ENCODE peak calls at places on chromosomes 5 and 9, in seven cellular contexts. O is endodermal cell, G is PC-9, T is A673, Y is GM12865, U is K562, W is GM23338. H is an unnamed sample.

GRCh38 chr9:73348485-73348884 is 196.8 kb downstream of the ANXA1 start:
- DNase-seq in W (peak; percentile 43), Y (peak; percentile 7), G (no peak), T (peak; percentile 4), U (no peak), O (peak; percentile 63), H (no peak)

GRCh38 chr5:142841511-142842255 is 71.5 kb downstream of the ARHGAP26 start:
- DNase-seq in G (no peak), Y (no peak), T (no peak), W (peak; percentile 72), U (no peak), O (peak; percentile 77), H (no peak)

GRCh38 chr5:179828756-179829421 is 8.2 kb downstream of the SQSTM1 start:
- DNase-seq in O (peak; percentile 42), W (no peak), T (no peak), U (no peak), Y (no peak), G (no peak), H (no peak)

GRCh38 chr5:160628295-160629006 is 206.8 kb downstream of the PTTG1 start:
- DNase-seq in Y (no peak), O (no peak), W (no peak), G (no peak), T (no peak), U (no peak), H (no peak)

GRCh38 chr5:108747111-108748009 is at the start of gene FER:
- DNase-seq in U (peak; percentile 83), G (peak; percentile 33), W (no peak), Y (peak; percentile 83), T (peak; percentile 23), O (no peak), H (peak; percentile 45)

GRCh38 chr5:166909040-166909439 is 1382.4 kb upstream of the WWC1 start:
- DNase-seq in T (peak; percentile 2), W (no peak), O (no peak), G (no peak), U (no peak), Y (no peak), H (no peak)

GRCh38 chr9:68969538-68969937 is 44.4 kb downstream of the PRKACG start:
- DNase-seq in Y (no peak), G (no peak), U (peak; percentile 67), T (no peak), O (no peak), W (no peak), H (no peak)

GRCh38 chr5:159146839-159147238 is 47.1 kb upstream of the EBF1 start:
- DNase-seq in Y (no peak), G (no peak), O (no peak), U (no peak), T (no peak), W (peak; percentile 8), H (no peak)

GRCh38 chr9:69535296-69535832 is 136.8 kb downstream of the APBA1 start:
- DNase-seq in W (peak; percentile 15), Y (no peak), G (no peak), O (no peak), T (no peak), U (no peak), H (no peak)

GRCh38 chr5:116130471-116130870 is 45.6 kb downstream of the COMMD10 start:
- DNase-seq in U (no peak), Y (no peak), O (no peak), T (no peak), W (no peak), G (no peak), H (no peak)

GRCh38 chr5:2023196-2023595 is 140.5 kb upstream of the IRX4 start:
- DNase-seq in G (no peak), T (no peak), Y (no peak), U (no peak), O (no peak), W (no peak), H (no peak)

GRCh38 chr9:128607642-128608350 is 48.9 kb downstream of the DYNC2I2 start:
- DNase-seq in O (no peak), W (no peak), G (no peak), Y (no peak), T (no peak), U (no peak), H (no peak)

GRCh38 chr5:76256116-76256889 is 146.8 kb upstream of the IQGAP2 start:
- DNase-seq in G (peak; percentile 33), T (peak; percentile 86), U (peak; percentile 79), Y (peak; percentile 80), W (peak; percentile 89), O (peak; percentile 83), H (peak; percentile 54)

GRCh38 chr5:38319486-38319885 is 61.1 kb downstream of the EGFLAM start:
- DNase-seq in Y (no peak), O (no peak), T (no peak), W (peak; percentile 9), G (no peak), U (no peak), H (no peak)

GRCh38 chr9:107740088-107740980 is 250.8 kb upstream of the KLF4 start:
- DNase-seq in W (no peak), T (no peak), G (no peak), U (no peak), Y (no peak), O (no peak), H (no peak)

GRCh38 chr5:149370878-149371277 is 8.2 kb downstream of the IL17B start:
- DNase-seq in T (no peak), G (no peak), U (no peak), W (no peak), Y (no peak), O (no peak), H (no peak)

GRCh38 chr5:135859656-135860055 is 25.2 kb downstream of the SLC25A48 start:
- DNase-seq in W (no peak), U (no peak), G (no peak), O (peak; percentile 43), T (no peak), Y (no peak), H (no peak)

GRCh38 chr5:61409568-61409967 is 77.5 kb downstream of the ZSWIM6 start:
- DNase-seq in Y (no peak), T (peak; percentile 73), G (peak; percentile 46), O (no peak), W (no peak), U (peak; percentile 18), H (no peak)

GRCh38 chr5:399296-400281 is 43.4 kb upstream of the EXOC3 start:
- DNase-seq in G (peak; percentile 91), U (no peak), T (peak; percentile 81), W (peak; percentile 88), Y (peak; percentile 95), O (peak; percentile 82), H (peak; percentile 64)

GRCh38 chr9:133822439-133823065 is 84.4 kb upstream of the SARDH start:
- DNase-seq in W (no peak), G (no peak), Y (peak; percentile 73), U (no peak), O (no peak), T (no peak), H (no peak)

GRCh38 chr9:133821606-133822438 is 83.7 kb upstream of the SARDH start:
- DNase-seq in O (no peak), Y (peak; percentile 58), U (no peak), T (no peak), G (no peak), W (no peak), H (no peak)

GRCh38 chr9:133824106-133824801 is 86.1 kb upstream of the SARDH start:
- DNase-seq in W (no peak), G (no peak), O (no peak), Y (no peak), T (no peak), U (no peak), H (no peak)

GRCh38 chr9:133824802-133825186 is 86.6 kb upstream of the SARDH start:
- DNase-seq in W (no peak), Y (no peak), G (no peak), T (no peak), U (no peak), O (no peak), H (no peak)

DNA sequence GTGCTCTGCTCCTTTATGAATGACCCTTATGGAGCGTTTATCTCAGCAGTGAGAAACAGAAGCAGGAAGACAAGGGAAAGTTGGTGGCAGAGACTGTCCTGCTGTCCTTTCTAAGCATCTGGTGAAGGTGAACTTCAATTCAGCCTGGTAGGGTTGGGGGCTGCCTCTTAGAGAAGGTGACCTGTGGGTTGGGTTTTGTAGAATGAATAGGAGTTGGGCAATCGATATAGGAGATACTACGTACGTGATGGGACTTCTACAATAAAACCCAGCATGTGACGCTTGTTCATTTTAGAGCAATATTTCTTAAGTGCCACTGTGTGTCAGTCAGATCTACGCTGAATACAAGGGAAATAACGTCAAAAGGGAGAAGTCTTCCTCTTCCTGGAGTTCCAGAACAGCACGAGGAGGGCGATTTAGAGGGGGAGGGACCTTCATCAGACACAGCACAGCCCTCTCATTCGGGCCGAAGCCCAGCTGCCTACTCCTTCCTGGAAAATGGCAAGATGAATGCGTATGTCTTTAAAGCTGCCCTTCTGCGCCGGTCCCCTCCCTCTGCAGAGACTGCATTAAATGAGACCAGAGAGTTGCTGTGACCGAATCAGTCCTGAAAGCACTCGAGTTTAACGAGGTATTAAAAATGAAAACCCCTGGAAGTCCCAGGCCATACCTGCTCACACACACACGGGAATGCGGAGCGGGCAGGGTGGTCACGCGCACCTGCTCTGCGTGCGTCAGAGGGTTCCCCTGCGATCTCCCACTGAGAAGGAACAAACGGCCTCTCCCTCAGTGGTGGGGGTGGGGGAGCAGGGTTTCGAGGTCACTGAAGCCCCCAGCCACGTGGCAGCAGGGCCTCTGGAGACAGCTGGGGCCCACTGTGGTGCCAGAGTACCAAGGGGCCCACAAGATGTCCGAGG is 85.3 kb upstream of the SARDH start:
- DNase-seq in Y (peak; percentile 65), T (no peak), G (no peak), W (no peak), U (no peak), O (no peak), H (no peak)
- H3K4me3 ChIP-seq in Y (peak overlapping the region; percentile 31), T (no peak overlapping the region), G (no peak overlapping the region), W (no peak overlapping the region), U (no peak overlapping the region), O (no peak overlapping the region), H (no peak overlapping the region)

DNA sequence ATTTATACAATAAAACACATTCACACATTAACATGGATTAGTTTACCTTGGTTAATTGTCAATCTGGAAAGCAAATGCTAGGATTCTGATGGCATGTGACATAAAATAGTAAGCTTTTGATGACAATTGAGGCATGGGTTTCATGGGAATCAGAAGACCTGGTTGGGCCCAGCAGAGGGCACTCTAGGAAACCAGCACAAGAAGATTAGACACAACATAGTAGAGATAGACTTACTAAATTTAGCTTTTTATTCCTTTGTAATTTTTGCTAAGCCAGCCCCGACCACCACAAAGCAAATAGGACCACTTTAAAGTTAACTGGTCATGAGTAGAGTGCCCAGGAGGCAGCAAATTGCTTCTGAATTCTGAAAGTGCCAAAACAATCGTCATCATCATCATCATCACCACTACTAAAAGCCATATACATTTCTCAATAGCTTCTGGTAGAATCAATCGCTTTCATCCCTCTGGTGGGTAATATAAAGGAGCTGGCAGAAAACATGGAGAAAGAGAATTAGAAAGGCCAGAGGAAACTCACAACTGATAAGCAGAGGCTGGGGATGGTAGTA is 163.2 kb downstream of the ARRDC3 start:
- DNase-seq in W (peak; percentile 56), O (peak; percentile 73), U (peak; percentile 42), G (no peak), T (peak; percentile 50), Y (peak; percentile 64), H (no peak)
- TF ChIP-seq CTCF in W (peak; percentile 76), O (peak; percentile 77), U (peak; percentile 51), G (peak; percentile 52), T (peak; percentile 68), Y (peak; percentile 44), H (no peak)

GRCh38 chr9:89536618-89537017 is 38.7 kb upstream of the SEMA4D start:
- DNase-seq in U (no peak), O (no peak), T (no peak), W (no peak), Y (no peak), G (no peak), H (no peak)
- H3K4me3 ChIP-seq in U (no peak overlapping the region), O (no peak overlapping the region), T (no peak overlapping the region), W (no peak overlapping the region), Y (no peak overlapping the region), G (no peak overlapping the region), H (no peak overlapping the region)

GRCh38 chr5:35302544-35302943 is 72.3 kb upstream of the PRLR start:
- DNase-seq in T (no peak), O (no peak), Y (peak; percentile 78), W (no peak), G (no peak), U (no peak), H (no peak)
- TF ChIP-seq CTCF in T (no peak), O (no peak), Y (no peak), W (no peak), G (no peak), U (no peak), H (no peak)

H was measured in lung.